ENCODE peak calls at places on chromosome 11, in ten cellular contexts. U is IMR-90; R is OCI-LY7; G is mammary epithelial cell; F is heart right ventricle; D is sigmoid colon; V is A549; K is RWPE2; Q is naive thymus-derived CD4-positive, alpha-beta T cell; P is neural progenitor cell. M is an unnamed sample.
A peak's percentile ranks its signal among the peaks of the same experiment; 100 is the strongest.

GRCh38 chr11:45285931-45286632 is at the start of gene SYT13:
- DNase-seq in G (no peak), R (no peak), D (no peak), V (peak; percentile 30), K (no peak), Q (no peak), P (peak; percentile 90), F (peak; percentile 11), U (no peak), M (peak; percentile 94)

GRCh38 chr11:47983464-47984397 is 3.4 kb downstream of the PTPRJ start:
- DNase-seq in K (no peak), D (no peak), U (peak; percentile 73), P (no peak), Q (no peak), R (peak; percentile 43), F (no peak), V (peak; percentile 65), G (no peak), M (no peak)

GRCh38 chr11:57513911-57514537 is 1.5 kb downstream of the SLC43A1 start:
- DNase-seq in V (no peak), U (peak; percentile 33), D (peak; percentile 81), P (peak; percentile 63), K (no peak), Q (peak; percentile 32), G (no peak), R (peak; percentile 62), F (peak; percentile 25), M (peak; percentile 87)

GRCh38 chr11:122137081-122137793 is 21.2 kb upstream of the BLID start:
- DNase-seq in D (no peak), V (peak; percentile 70), K (no peak), F (no peak), G (peak; percentile 65), R (no peak), P (no peak), U (peak; percentile 96), Q (no peak), M (no peak)

GRCh38 chr11:47183031-47183856 is 3.0 kb downstream of the PACSIN3 start:
- DNase-seq in R (no peak), K (no peak), Q (no peak), P (no peak), V (no peak), G (no peak), U (no peak), F (peak; percentile 60), D (peak; percentile 75), M (no peak)

GRCh38 chr11:67594480-67594879 is 10.9 kb downstream of the GSTP1 start:
- DNase-seq in D (no peak), R (no peak), P (no peak), V (no peak), F (no peak), G (no peak), U (no peak), Q (no peak), K (no peak), M (no peak)

GRCh38 chr11:114034956-114035355 is 24.6 kb upstream of the ZBTB16 start:
- DNase-seq in D (no peak), U (no peak), G (no peak), K (no peak), R (no peak), F (no peak), P (no peak), V (no peak), Q (no peak), M (no peak)

GRCh38 chr11:210803-211180 is 3.3 kb downstream of the RIC8A start:
- DNase-seq in D (peak; percentile 63), P (no peak), F (no peak), U (no peak), G (no peak), V (no peak), K (no peak), Q (no peak), R (no peak), M (no peak)

GRCh38 chr11:8649361-8649760 is 33.1 kb downstream of the TRIM66 start:
- DNase-seq in D (no peak), F (no peak), R (no peak), P (no peak), G (peak; percentile 52), U (peak; percentile 68), K (no peak), V (no peak), Q (no peak), M (no peak)

GRCh38 chr11:91932151-91932821 is 292.3 kb upstream of the FAT3 start:
- DNase-seq in V (no peak), D (no peak), U (no peak), K (no peak), R (no peak), G (no peak), Q (no peak), F (no peak), P (no peak), M (no peak)

GRCh38 chr11:68328374-68329091 is 16.1 kb downstream of the LRP5 start:
- DNase-seq in U (no peak), D (peak; percentile 72), P (peak; percentile 88), G (peak; percentile 51), V (no peak), K (no peak), Q (no peak), F (peak; percentile 51), R (peak; percentile 10), M (peak; percentile 79)

GRCh38 chr11:2465201-2466068 is 20.6 kb downstream of the KCNQ1 start:
- DNase-seq in K (peak; percentile 49), P (no peak), U (no peak), F (no peak), D (peak; percentile 58), Q (no peak), G (no peak), R (no peak), V (no peak), M (peak; percentile 35)

GRCh38 chr11:12506502-12506921 is 129.1 kb downstream of the PARVA start:
- DNase-seq in P (no peak), U (peak; percentile 59), G (peak; percentile 25), V (no peak), K (no peak), Q (no peak), D (no peak), R (no peak), F (no peak), M (no peak)

GRCh38 chr11:78840623-78841022 is 266.0 kb upstream of the NARS2 start:
- DNase-seq in F (no peak), G (no peak), K (no peak), D (peak; percentile 69), P (no peak), R (no peak), V (no peak), U (peak; percentile 69), Q (no peak), M (no peak)
- H3K4me3 ChIP-seq in F (no peak overlapping the region), G (no peak overlapping the region), K (no peak overlapping the region), D (no peak overlapping the region), P (no peak overlapping the region), R (no peak overlapping the region), V (no peak overlapping the region), U (no peak overlapping the region), Q (no peak overlapping the region), M (no peak overlapping the region)

GRCh38 chr11:75644370-75644769 is 24.5 kb downstream of the MAP6 start:
- DNase-seq in D (no peak), P (no peak), G (no peak), U (no peak), Q (no peak), R (no peak), F (no peak), V (no peak), K (no peak), M (no peak)

GRCh38 chr11:75642402-75643113 is 26.3 kb downstream of the MAP6 start:
- DNase-seq in P (no peak), K (no peak), R (no peak), V (no peak), Q (no peak), F (no peak), D (no peak), U (no peak), G (no peak), M (no peak)

GRCh38 chr11:75635009-75635909 is 33.6 kb downstream of the MAP6 start:
- DNase-seq in F (peak; percentile 29), Q (no peak), P (peak; percentile 14), G (no peak), U (peak; percentile 72), R (no peak), D (peak; percentile 75), K (no peak), V (no peak), M (no peak)

GRCh38 chr11:75637998-75638397 is 30.8 kb downstream of the MAP6 start:
- DNase-seq in F (no peak), G (no peak), R (no peak), P (no peak), V (no peak), D (no peak), Q (no peak), K (no peak), U (no peak), M (no peak)

GRCh38 chr11:75639752-75640151 is 29.1 kb downstream of the MAP6 start:
- DNase-seq in F (peak; percentile 84), G (no peak), U (peak; percentile 59), V (no peak), D (peak; percentile 86), K (no peak), R (no peak), P (peak; percentile 47), Q (no peak), M (no peak)
- H3K4me3 ChIP-seq in F (no peak overlapping the region), G (no peak overlapping the region), U (no peak overlapping the region), V (no peak overlapping the region), D (no peak overlapping the region), K (no peak overlapping the region), R (no peak overlapping the region), P (no peak overlapping the region), Q (no peak overlapping the region), M (no peak overlapping the region)

DNA sequence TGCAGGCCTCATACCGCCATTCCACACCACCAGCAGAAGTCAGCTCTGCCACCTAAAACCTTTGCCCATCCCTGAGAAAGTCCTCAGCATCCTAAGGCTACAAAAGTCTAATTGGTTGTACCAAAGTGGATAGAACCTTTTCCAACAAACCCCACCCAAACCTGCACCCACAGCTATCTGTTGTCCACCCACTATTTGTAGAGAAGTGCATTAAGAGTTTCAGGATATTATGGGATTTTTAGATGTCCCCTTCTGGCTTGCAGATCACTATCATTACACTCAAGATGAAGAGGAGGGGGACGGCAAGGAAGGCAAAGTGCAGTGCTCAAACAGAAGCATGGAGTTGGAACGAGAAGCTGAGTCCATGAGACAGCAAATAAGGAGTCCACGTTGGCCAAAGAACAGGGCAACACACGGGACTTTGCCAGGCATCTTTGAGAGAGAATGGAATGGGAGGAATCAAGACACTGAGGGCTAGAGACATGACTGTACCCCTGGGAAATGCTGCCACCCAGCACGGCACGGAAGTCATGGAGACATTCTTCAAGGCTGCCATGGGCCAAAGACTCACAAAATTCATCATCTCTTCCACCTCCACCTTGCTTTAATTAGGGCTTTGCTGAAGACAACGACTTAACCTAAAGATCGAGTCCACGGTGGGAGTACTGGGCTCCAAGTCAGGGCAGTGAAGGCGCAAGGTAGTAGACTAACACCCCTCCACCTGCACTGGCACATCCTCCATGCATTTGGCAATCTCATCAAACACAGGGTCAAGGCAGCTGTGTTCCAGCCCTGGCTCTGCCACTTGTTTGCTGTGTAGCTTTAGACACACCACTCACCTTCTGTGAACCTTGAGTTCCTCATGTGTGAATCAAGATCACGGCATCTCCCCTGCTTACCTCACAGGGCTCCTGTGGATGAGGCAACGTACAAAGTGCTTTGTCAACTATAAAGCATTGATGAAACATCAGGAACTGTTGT is 112.9 kb upstream of the TMEM45B start:
- DNase-seq in D (no peak), R (no peak), G (peak; percentile 63), V (no peak), K (no peak), U (no peak), P (no peak), Q (no peak), F (no peak), M (no peak)
- H3K4me3 ChIP-seq in D (no peak overlapping the region), R (no peak overlapping the region), G (no peak overlapping the region), V (no peak overlapping the region), K (no peak overlapping the region), U (no peak overlapping the region), P (no peak overlapping the region), Q (no peak overlapping the region), F (no peak overlapping the region), M (no peak overlapping the region)

GRCh38 chr11:26332572-26332915 is 614 bp downstream of the ANO3 start:
- DNase-seq in P (no peak), V (no peak), U (no peak), K (no peak), D (no peak), F (no peak), Q (no peak), R (no peak), G (no peak), M (no peak)
- H3K4me3 ChIP-seq in P (peak overlapping the region; percentile 43), V (no peak overlapping the region), U (no peak overlapping the region), K (no peak overlapping the region), D (peak overlapping the region; percentile 31), F (no peak overlapping the region), Q (no peak overlapping the region), R (no peak overlapping the region), G (no peak overlapping the region), M (peak overlapping the region; percentile 74)